ENCODE peak calls at places on chromosomes 7 and 10, in seven cellular contexts. One of them, this sample, is unnamed.

GRCh38 chr10:48913674-48914073 is 26.0 kb downstream of the LRRC18 start:
- DNase-seq in body of pancreas: no peak
- DNase-seq in A673: no peak
- DNase-seq in PC-3: no peak
- DNase-seq in WTC11: no peak
- DNase-seq in neural crest cell: no peak
- DNase-seq in epithelial cell of esophagus: no peak
- DNase-seq in this sample: no peak

GRCh38 chr7:28957822-28958234 is 302 bp downstream of the TRIL start:
- DNase-seq in neural crest cell: no peak
- DNase-seq in epithelial cell of esophagus: peak; percentile 10
- DNase-seq in WTC11: peak; percentile 54
- DNase-seq in PC-3: no peak
- DNase-seq in body of pancreas: no peak
- DNase-seq in A673: peak; percentile 27
- DNase-seq in this sample: peak; percentile 45

GRCh38 chr7:151585744-151586424 is 66.2 kb upstream of the RHEB start:
- DNase-seq in PC-3: no peak
- DNase-seq in neural crest cell: no peak
- DNase-seq in epithelial cell of esophagus: peak; percentile 36
- DNase-seq in body of pancreas: no peak
- DNase-seq in A673: peak; percentile 22
- DNase-seq in WTC11: no peak
- DNase-seq in this sample: no peak

GRCh38 chr10:66747451-66747850 is 178.4 kb upstream of the LRRTM3 start:
- DNase-seq in WTC11: no peak
- DNase-seq in neural crest cell: no peak
- DNase-seq in body of pancreas: no peak
- DNase-seq in PC-3: peak; percentile 100
- DNase-seq in A673: no peak
- DNase-seq in epithelial cell of esophagus: peak; percentile 45
- DNase-seq in this sample: no peak

GRCh38 chr7:159105845-159106614 is 38.6 kb downstream of the VIPR2 start:
- DNase-seq in WTC11: no peak
- DNase-seq in neural crest cell: no peak
- DNase-seq in epithelial cell of esophagus: no peak
- DNase-seq in body of pancreas: no peak
- DNase-seq in A673: peak; percentile 27
- DNase-seq in PC-3: peak; percentile 7
- DNase-seq in this sample: no peak

GRCh38 chr7:16129431-16130126 is 291.8 kb downstream of the CRPPA start:
- DNase-seq in A673: peak; percentile 42
- DNase-seq in epithelial cell of esophagus: peak; percentile 84
- DNase-seq in PC-3: peak; percentile 86
- DNase-seq in body of pancreas: no peak
- DNase-seq in neural crest cell: no peak
- DNase-seq in WTC11: no peak
- DNase-seq in this sample: no peak

GRCh38 chr10:77800738-77801266 is 125.8 kb downstream of the DLG5 start:
- DNase-seq in A673: no peak
- DNase-seq in epithelial cell of esophagus: no peak
- DNase-seq in body of pancreas: no peak
- DNase-seq in PC-3: no peak
- DNase-seq in WTC11: no peak
- DNase-seq in neural crest cell: no peak
- DNase-seq in this sample: peak; percentile 30

GRCh38 chr7:47213276-47213675 is 368.6 kb downstream of the TNS3 start:
- DNase-seq in body of pancreas: no peak
- DNase-seq in neural crest cell: no peak
- DNase-seq in epithelial cell of esophagus: no peak
- DNase-seq in PC-3: no peak
- DNase-seq in WTC11: no peak
- DNase-seq in A673: no peak
- DNase-seq in this sample: no peak

GRCh38 chr7:13262929-13263530 is 575.6 kb downstream of the ARL4A start:
- DNase-seq in PC-3: peak; percentile 74
- DNase-seq in epithelial cell of esophagus: peak; percentile 58
- DNase-seq in neural crest cell: no peak
- DNase-seq in A673: peak; percentile 52
- DNase-seq in body of pancreas: no peak
- DNase-seq in WTC11: no peak
- DNase-seq in this sample: peak; percentile 6

GRCh38 chr10:121572857-121573540 is 25.2 kb downstream of the FGFR2 start:
- DNase-seq in PC-3: no peak
- DNase-seq in WTC11: no peak
- DNase-seq in neural crest cell: no peak
- DNase-seq in A673: no peak
- DNase-seq in epithelial cell of esophagus: no peak
- DNase-seq in body of pancreas: no peak
- DNase-seq in this sample: no peak

GRCh38 chr7:98930921-98931320 is 52.6 kb downstream of the TRRAP start:
- DNase-seq in PC-3: no peak
- DNase-seq in WTC11: no peak
- DNase-seq in A673: no peak
- DNase-seq in epithelial cell of esophagus: peak; percentile 26
- DNase-seq in body of pancreas: no peak
- DNase-seq in neural crest cell: no peak
- DNase-seq in this sample: peak; percentile 45

GRCh38 chr7:1539346-1540321 is 9.1 kb downstream of the MAFK start:
- DNase-seq in PC-3: no peak
- DNase-seq in A673: no peak
- DNase-seq in epithelial cell of esophagus: no peak
- DNase-seq in WTC11: no peak
- DNase-seq in neural crest cell: no peak
- DNase-seq in body of pancreas: no peak
- DNase-seq in this sample: no peak

GRCh38 chr10:116688241-116688711 is 54.1 kb downstream of the HSPA12A start:
- DNase-seq in WTC11: no peak
- DNase-seq in body of pancreas: no peak
- DNase-seq in neural crest cell: no peak
- DNase-seq in epithelial cell of esophagus: no peak
- DNase-seq in PC-3: peak; percentile 6
- DNase-seq in A673: no peak
- DNase-seq in this sample: no peak

GRCh38 chr10:100245484-100246220 is 16.3 kb upstream of the CHUK start:
- DNase-seq in body of pancreas: no peak
- DNase-seq in PC-3: no peak
- DNase-seq in WTC11: no peak
- DNase-seq in neural crest cell: no peak
- DNase-seq in A673: no peak
- DNase-seq in epithelial cell of esophagus: no peak
- DNase-seq in this sample: no peak

GRCh38 chr7:81780914-81781693 is 11.3 kb upstream of the HGF start:
- DNase-seq in WTC11: no peak
- DNase-seq in body of pancreas: no peak
- DNase-seq in PC-3: no peak
- DNase-seq in epithelial cell of esophagus: no peak
- DNase-seq in neural crest cell: no peak
- DNase-seq in A673: peak; percentile 70
- DNase-seq in this sample: no peak

GRCh38 chr10:26801831-26802230 is 58.9 kb downstream of the ABI1 start:
- DNase-seq in body of pancreas: no peak
- DNase-seq in neural crest cell: no peak
- DNase-seq in PC-3: no peak
- DNase-seq in WTC11: no peak
- DNase-seq in A673: no peak
- DNase-seq in epithelial cell of esophagus: no peak
- DNase-seq in this sample: no peak

GRCh38 chr10:5233324-5233723 is 36.7 kb downstream of the AKR1C4 start:
- DNase-seq in body of pancreas: no peak
- DNase-seq in neural crest cell: no peak
- DNase-seq in PC-3: no peak
- DNase-seq in WTC11: no peak
- DNase-seq in A673: no peak
- DNase-seq in epithelial cell of esophagus: no peak
- DNase-seq in this sample: no peak

GRCh38 chr10:66192162-66192834 is 733.5 kb upstream of the LRRTM3 start:
- DNase-seq in neural crest cell: no peak
- DNase-seq in A673: no peak
- DNase-seq in epithelial cell of esophagus: no peak
- DNase-seq in WTC11: no peak
- DNase-seq in PC-3: no peak
- DNase-seq in body of pancreas: no peak
- DNase-seq in this sample: no peak

GRCh38 chr7:104982308-104982755 is 31.7 kb upstream of the KMT2E start:
- DNase-seq in epithelial cell of esophagus: no peak
- DNase-seq in A673: no peak
- DNase-seq in PC-3: no peak
- DNase-seq in body of pancreas: no peak
- DNase-seq in neural crest cell: no peak
- DNase-seq in WTC11: no peak
- DNase-seq in this sample: no peak

GRCh38 chr10:73867126-73867807 is 7.1 kb downstream of the CAMK2G start:
- DNase-seq in WTC11: no peak
- DNase-seq in body of pancreas: no peak
- DNase-seq in A673: no peak
- DNase-seq in PC-3: no peak
- DNase-seq in neural crest cell: peak; percentile 34
- DNase-seq in epithelial cell of esophagus: no peak
- DNase-seq in this sample: no peak

GRCh38 chr7:44235582-44236332 is 35.0 kb downstream of the YKT6 start:
- DNase-seq in neural crest cell: no peak
- DNase-seq in epithelial cell of esophagus: no peak
- DNase-seq in body of pancreas: no peak
- DNase-seq in A673: no peak
- DNase-seq in PC-3: no peak
- DNase-seq in WTC11: no peak
- DNase-seq in this sample: no peak

GRCh38 chr10:21368728-21369425 is 156.6 kb downstream of the SKIDA1 start:
- DNase-seq in epithelial cell of esophagus: peak; percentile 94
- DNase-seq in PC-3: no peak
- DNase-seq in WTC11: no peak
- DNase-seq in A673: no peak
- DNase-seq in neural crest cell: no peak
- DNase-seq in body of pancreas: no peak
- DNase-seq in this sample: no peak

GRCh38 chr10:17025444-17026295 is 103.9 kb downstream of the CUBN start:
- DNase-seq in A673: peak; percentile 66
- DNase-seq in body of pancreas: no peak
- DNase-seq in neural crest cell: peak; percentile 41
- DNase-seq in WTC11: no peak
- DNase-seq in PC-3: peak; percentile 55
- DNase-seq in epithelial cell of esophagus: peak; percentile 78
- DNase-seq in this sample: no peak

GRCh38 chr7:131197920-131198610 is 129.6 kb upstream of the MKLN1 start:
- DNase-seq in epithelial cell of esophagus: no peak
- DNase-seq in A673: no peak
- DNase-seq in WTC11: no peak
- DNase-seq in neural crest cell: no peak
- DNase-seq in body of pancreas: no peak
- DNase-seq in PC-3: peak; percentile 77
- DNase-seq in this sample: no peak

DNA sequence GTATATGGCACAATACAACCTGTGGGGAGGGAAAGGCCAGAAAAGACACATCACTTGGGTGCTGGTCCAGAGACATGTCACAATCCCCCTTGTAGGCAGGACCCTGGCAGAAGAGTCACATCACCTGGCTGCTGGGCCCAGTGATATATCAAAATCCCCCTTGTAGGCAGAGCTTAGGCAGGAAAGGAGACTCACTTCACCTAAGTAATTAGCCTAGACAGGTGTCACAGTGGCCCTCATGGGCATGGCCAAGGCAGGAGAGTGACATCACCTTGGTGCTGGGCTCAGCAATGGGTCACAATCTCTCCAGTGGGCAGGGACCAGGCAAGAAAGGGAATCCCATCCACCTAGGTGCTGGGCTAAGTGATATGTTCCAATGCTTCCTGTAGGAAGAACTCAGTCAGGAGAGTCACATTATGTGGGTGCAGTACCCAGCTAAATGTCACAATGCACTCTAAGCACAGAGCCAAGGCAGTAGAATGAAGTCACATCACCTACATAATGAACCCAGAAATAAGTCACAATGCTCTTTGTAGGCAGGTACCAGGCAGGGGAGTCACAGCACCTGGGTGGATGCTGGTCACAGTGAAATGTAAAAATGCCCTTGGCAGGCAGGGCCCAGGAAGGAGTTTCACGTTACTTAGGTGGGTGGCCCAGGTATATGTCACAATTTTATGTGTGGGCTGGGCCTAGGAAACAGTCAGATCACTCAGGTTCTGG is 18.9 kb upstream of the ZNF736 start:
- DNase-seq in PC-3: no peak
- DNase-seq in A673: no peak
- DNase-seq in neural crest cell: no peak
- DNase-seq in WTC11: no peak
- DNase-seq in body of pancreas: no peak
- DNase-seq in epithelial cell of esophagus: no peak
- DNase-seq in this sample: no peak
- TF ChIP-seq CTCF in PC-3: no peak
- TF ChIP-seq CTCF in A673: no peak
- TF ChIP-seq CTCF in neural crest cell: no peak
- TF ChIP-seq CTCF in WTC11: no peak
- TF ChIP-seq CTCF in body of pancreas: no peak
- TF ChIP-seq CTCF in epithelial cell of esophagus: no peak
- TF ChIP-seq CTCF in this sample: no peak

DNA sequence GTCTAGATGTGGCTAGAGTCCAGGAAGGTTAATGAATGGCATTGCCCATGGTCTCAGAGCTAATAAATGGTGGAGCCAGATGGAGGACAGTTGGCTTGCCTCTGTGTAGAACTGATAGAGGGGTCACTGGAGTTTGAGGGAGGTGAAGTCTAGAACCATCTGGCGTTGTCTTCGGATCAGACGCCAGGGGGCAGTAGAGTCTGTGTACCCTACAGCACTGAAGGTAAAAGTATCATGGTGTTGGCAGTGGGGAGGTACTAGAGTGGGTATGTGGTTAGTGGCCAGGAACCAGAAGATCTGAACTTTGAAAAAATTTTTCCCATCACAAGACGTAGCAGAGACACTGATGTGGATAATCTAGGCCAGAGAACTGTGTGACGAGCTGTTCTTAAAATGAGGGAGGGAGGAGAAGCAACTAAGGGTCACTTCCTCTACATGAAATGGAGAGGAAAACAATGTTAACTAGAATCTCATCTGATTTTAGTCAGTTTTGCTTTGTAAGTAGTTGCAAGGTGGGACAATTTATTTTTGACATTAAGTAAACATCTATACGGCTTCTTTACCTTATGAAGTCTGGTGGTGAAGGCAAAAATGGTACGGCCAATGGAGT is 227.9 kb upstream of the PRSS58 start:
- DNase-seq in body of pancreas: no peak
- DNase-seq in PC-3: no peak
- DNase-seq in A673: no peak
- DNase-seq in epithelial cell of esophagus: peak; percentile 33
- DNase-seq in neural crest cell: no peak
- DNase-seq in WTC11: peak; percentile 63
- DNase-seq in this sample: no peak
- TF ChIP-seq CTCF in body of pancreas: peak; percentile 41
- TF ChIP-seq CTCF in PC-3: peak; percentile 49
- TF ChIP-seq CTCF in A673: peak; percentile 48
- TF ChIP-seq CTCF in epithelial cell of esophagus: peak; percentile 53
- TF ChIP-seq CTCF in neural crest cell: peak; percentile 53
- TF ChIP-seq CTCF in WTC11: peak; percentile 70
- TF ChIP-seq CTCF in this sample: peak; percentile 49

GRCh38 chr10:50622497-50623298 is 1.1 kb downstream of the SGMS1 start:
- DNase-seq in PC-3: peak; percentile 73
- DNase-seq in WTC11: peak; percentile 25
- DNase-seq in neural crest cell: peak; percentile 28
- DNase-seq in epithelial cell of esophagus: peak; percentile 54
- DNase-seq in body of pancreas: peak; percentile 45
- DNase-seq in A673: peak; percentile 39
- DNase-seq in this sample: peak; percentile 48
- TF ChIP-seq CTCF in PC-3: no peak
- TF ChIP-seq CTCF in WTC11: no peak
- TF ChIP-seq CTCF in neural crest cell: no peak
- TF ChIP-seq CTCF in epithelial cell of esophagus: no peak
- TF ChIP-seq CTCF in body of pancreas: no peak
- TF ChIP-seq CTCF in A673: no peak
- TF ChIP-seq CTCF in this sample: peak; percentile 30

GRCh38 chr10:85510682-85511081 is 855.9 kb downstream of the GRID1 start:
- DNase-seq in WTC11: peak; percentile 26
- DNase-seq in body of pancreas: no peak
- DNase-seq in epithelial cell of esophagus: no peak
- DNase-seq in neural crest cell: no peak
- DNase-seq in PC-3: no peak
- DNase-seq in A673: no peak
- DNase-seq in this sample: no peak
- TF ChIP-seq CTCF in WTC11: no peak
- TF ChIP-seq CTCF in body of pancreas: no peak
- TF ChIP-seq CTCF in epithelial cell of esophagus: no peak
- TF ChIP-seq CTCF in neural crest cell: no peak
- TF ChIP-seq CTCF in PC-3: no peak
- TF ChIP-seq CTCF in A673: peak; percentile 13
- TF ChIP-seq CTCF in this sample: no peak